ENCODE peak calls at places on chromosomes 3 and 15, in eight cellular contexts. One of them, this sample, is unnamed.

GRCh38 chr3:192422998-192423349 is 304.4 kb downstream of the FGF12 start:
- DNase-seq in activated CD4-positive, alpha-beta T cell treated with anti-CD3 and anti-CD28 coated beads for 24 hours: no peak
- DNase-seq in naive thymus-derived CD8-positive, alpha-beta T cell: no peak
- DNase-seq in AG08396: no peak
- DNase-seq in endothelial cell: no peak
- DNase-seq in NCI-H1105: peak
- DNase-seq in activated T-helper 1 cell treated with anti-CD3 and anti-CD28 coated beads, Interleukin-2, amount 50 U/mL, for 16 hours: no peak
- DNase-seq in PC-9: peak
- DNase-seq in this sample: peak

GRCh38 chr15:56964182-56964581 is 45.7 kb downstream of the TCF12 start:
- DNase-seq in activated CD4-positive, alpha-beta T cell treated with anti-CD3 and anti-CD28 coated beads for 24 hours: no peak
- DNase-seq in AG08396: no peak
- DNase-seq in NCI-H1105: no peak
- DNase-seq in endothelial cell: no peak
- DNase-seq in activated T-helper 1 cell treated with anti-CD3 and anti-CD28 coated beads, Interleukin-2, amount 50 U/mL, for 16 hours: no peak
- DNase-seq in naive thymus-derived CD8-positive, alpha-beta T cell: no peak
- DNase-seq in PC-9: no peak
- DNase-seq in this sample: no peak

GRCh38 chr15:40034186-40034946 is 4.6 kb downstream of the SRP14 start:
- DNase-seq in NCI-H1105: no peak
- DNase-seq in activated T-helper 1 cell treated with anti-CD3 and anti-CD28 coated beads, Interleukin-2, amount 50 U/mL, for 16 hours: no peak
- DNase-seq in AG08396: no peak
- DNase-seq in PC-9: no peak
- DNase-seq in activated CD4-positive, alpha-beta T cell treated with anti-CD3 and anti-CD28 coated beads for 24 hours: no peak
- DNase-seq in endothelial cell: no peak
- DNase-seq in naive thymus-derived CD8-positive, alpha-beta T cell: no peak
- DNase-seq in this sample: no peak

GRCh38 chr3:172449468-172450149 is 1.4 kb upstream of the GHSR start:
- DNase-seq in activated CD4-positive, alpha-beta T cell treated with anti-CD3 and anti-CD28 coated beads for 24 hours: no peak
- DNase-seq in naive thymus-derived CD8-positive, alpha-beta T cell: no peak
- DNase-seq in endothelial cell: peak
- DNase-seq in activated T-helper 1 cell treated with anti-CD3 and anti-CD28 coated beads, Interleukin-2, amount 50 U/mL, for 16 hours: no peak
- DNase-seq in AG08396: peak
- DNase-seq in PC-9: no peak
- DNase-seq in NCI-H1105: no peak
- DNase-seq in this sample: no peak

GRCh38 chr3:124878561-124879394 is 8.4 kb downstream of the ITGB5 start:
- DNase-seq in NCI-H1105: no peak
- DNase-seq in activated T-helper 1 cell treated with anti-CD3 and anti-CD28 coated beads, Interleukin-2, amount 50 U/mL, for 16 hours: no peak
- DNase-seq in endothelial cell: no peak
- DNase-seq in PC-9: peak
- DNase-seq in activated CD4-positive, alpha-beta T cell treated with anti-CD3 and anti-CD28 coated beads for 24 hours: no peak
- DNase-seq in AG08396: peak
- DNase-seq in naive thymus-derived CD8-positive, alpha-beta T cell: no peak
- DNase-seq in this sample: no peak

GRCh38 chr3:190533511-190534282 is 19.8 kb downstream of the IL1RAP start:
- DNase-seq in AG08396: peak
- DNase-seq in naive thymus-derived CD8-positive, alpha-beta T cell: no peak
- DNase-seq in PC-9: no peak
- DNase-seq in NCI-H1105: no peak
- DNase-seq in endothelial cell: no peak
- DNase-seq in activated CD4-positive, alpha-beta T cell treated with anti-CD3 and anti-CD28 coated beads for 24 hours: no peak
- DNase-seq in activated T-helper 1 cell treated with anti-CD3 and anti-CD28 coated beads, Interleukin-2, amount 50 U/mL, for 16 hours: no peak
- DNase-seq in this sample: no peak

GRCh38 chr3:46586738-46587246 is 20.7 kb upstream of the LRRC2 start:
- DNase-seq in NCI-H1105: no peak
- DNase-seq in AG08396: no peak
- DNase-seq in activated CD4-positive, alpha-beta T cell treated with anti-CD3 and anti-CD28 coated beads for 24 hours: no peak
- DNase-seq in PC-9: no peak
- DNase-seq in activated T-helper 1 cell treated with anti-CD3 and anti-CD28 coated beads, Interleukin-2, amount 50 U/mL, for 16 hours: no peak
- DNase-seq in naive thymus-derived CD8-positive, alpha-beta T cell: no peak
- DNase-seq in endothelial cell: no peak
- DNase-seq in this sample: no peak

GRCh38 chr3:68880632-68881031 is 51.7 kb downstream of the TAFA4 start:
- DNase-seq in NCI-H1105: no peak
- DNase-seq in endothelial cell: no peak
- DNase-seq in PC-9: no peak
- DNase-seq in AG08396: no peak
- DNase-seq in naive thymus-derived CD8-positive, alpha-beta T cell: no peak
- DNase-seq in activated CD4-positive, alpha-beta T cell treated with anti-CD3 and anti-CD28 coated beads for 24 hours: no peak
- DNase-seq in activated T-helper 1 cell treated with anti-CD3 and anti-CD28 coated beads, Interleukin-2, amount 50 U/mL, for 16 hours: no peak
- DNase-seq in this sample: no peak

This sample was measured in NCI-H146.